ENCODE peak calls at places on chromosomes 16 and 17, in ten cellular contexts. F is spleen, H is GM12891, G is breast epithelium, L is stomach, V is K562, T is prostate gland, W is endothelial cell of umbilical vein, Q is GM12892, J is H1. M is an unnamed sample.

GRCh38 chr17:59367657-59368045 is 36.2 kb downstream of the YPEL2 start:
- DNase-seq in F (no peak), H (no peak), G (no peak), L (no peak), V (no peak), T (no peak), W (no peak), Q (no peak), J (no peak), M (no peak)

GRCh38 chr16:81035975-81036750 is 521 bp downstream of the ATMIN start:
- DNase-seq in F (peak; percentile 92), H (peak; percentile 52), G (no peak), L (peak; percentile 34), V (peak; percentile 50), T (peak; percentile 7), W (peak; percentile 40), Q (peak; percentile 50), J (peak; percentile 66), M (no peak)

GRCh38 chr17:31511176-31511540 is 119.7 kb downstream of the RAB11FIP4 start:
- DNase-seq in F (peak; percentile 70), H (no peak), G (peak; percentile 94), L (peak; percentile 90), V (no peak), T (no peak), W (peak; percentile 18), Q (no peak), J (no peak), M (no peak)

GRCh38 chr16:87407511-87408112 is 15.5 kb downstream of the MAP1LC3B start:
- DNase-seq in F (peak; percentile 88), H (no peak), G (no peak), L (peak; percentile 58), V (no peak), T (no peak), W (peak; percentile 95), Q (no peak), J (no peak), M (no peak)

GRCh38 chr16:70540994-70541393 is 17.4 kb downstream of the SF3B3 start:
- DNase-seq in F (no peak), H (no peak), G (no peak), L (no peak), V (no peak), T (no peak), W (no peak), Q (no peak), J (no peak), M (no peak)

GRCh38 chr17:1329745-1330343 is 50.4 kb downstream of the TRARG1 start:
- DNase-seq in F (no peak), H (no peak), G (no peak), L (no peak), V (no peak), T (no peak), W (no peak), Q (no peak), J (no peak), M (no peak)

GRCh38 chr16:82655315-82655714 is 28.5 kb downstream of the CDH13 start:
- DNase-seq in F (no peak), H (no peak), G (no peak), L (peak; percentile 36), V (no peak), T (no peak), W (peak; percentile 81), Q (no peak), J (no peak), M (no peak)

GRCh38 chr17:16212793-16213192 is 2.5 kb downstream of the NCOR1 start:
- DNase-seq in F (no peak), H (no peak), G (no peak), L (no peak), V (no peak), T (no peak), W (no peak), Q (no peak), J (no peak), M (no peak)

GRCh38 chr16:47905771-47906170 is 250.0 kb downstream of the ABCC12 start:
- DNase-seq in F (no peak), H (no peak), G (no peak), L (no peak), V (no peak), T (no peak), W (no peak), Q (no peak), J (no peak), M (no peak)

GRCh38 chr17:69485901-69486643 is 71.6 kb downstream of the MAP2K6 start:
- DNase-seq in F (no peak), H (no peak), G (no peak), L (no peak), V (no peak), T (no peak), W (peak; percentile 10), Q (no peak), J (no peak), M (no peak)

GRCh38 chr16:73887895-73888294 is 408.7 kb upstream of the PSMD7 start:
- DNase-seq in F (no peak), H (no peak), G (no peak), L (no peak), V (no peak), T (no peak), W (no peak), Q (no peak), J (no peak), M (no peak)

GRCh38 chr16:73890524-73891500 is 405.8 kb upstream of the PSMD7 start:
- DNase-seq in F (no peak), H (no peak), G (no peak), L (no peak), V (no peak), T (no peak), W (no peak), Q (no peak), J (peak; percentile 49), M (no peak)

GRCh38 chr16:73888840-73889577 is 407.6 kb upstream of the PSMD7 start:
- DNase-seq in F (no peak), H (no peak), G (no peak), L (no peak), V (no peak), T (no peak), W (no peak), Q (no peak), J (no peak), M (no peak)

GRCh38 chr16:73885319-73885718 is 411.3 kb upstream of the PSMD7 start:
- DNase-seq in F (no peak), H (no peak), G (no peak), L (no peak), V (no peak), T (no peak), W (no peak), Q (no peak), J (no peak), M (no peak)

DNA sequence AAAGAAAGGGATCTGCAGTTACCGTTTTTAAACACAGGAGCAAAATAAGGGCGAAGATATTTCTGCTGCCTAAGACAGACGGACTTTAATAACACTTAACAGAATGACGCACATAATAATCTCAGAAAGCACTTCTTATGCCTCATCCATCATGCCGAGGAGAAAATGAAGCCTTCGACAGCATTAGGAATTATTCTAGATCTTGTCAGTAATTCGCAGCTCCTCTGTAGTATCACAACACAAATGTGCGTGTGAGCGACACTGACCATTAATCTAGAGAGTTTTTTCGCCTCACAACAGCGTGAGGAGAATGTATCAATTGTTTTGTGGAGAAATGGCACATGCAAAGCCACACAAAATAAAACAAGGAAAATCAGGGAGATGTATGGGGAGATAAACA is 410.2 kb upstream of the PSMD7 start:
- DNase-seq in F (no peak), H (no peak), G (no peak), L (no peak), V (no peak), T (no peak), W (no peak), Q (no peak), J (no peak), M (no peak)
- TF ChIP-seq POLR2AphosphoS5 in F (no peak), H (no peak), G (no peak), L (no peak), V (no peak), T (no peak), W (no peak), Q (no peak), J (no peak), M (no peak)

GRCh38 chr17:49041527-49041926 is 44.3 kb downstream of the IGF2BP1 start:
- DNase-seq in F (no peak), H (no peak), G (no peak), L (no peak), V (no peak), T (no peak), W (no peak), Q (no peak), J (no peak), M (no peak)

GRCh38 chr17:49049265-49049664 is 52.1 kb downstream of the IGF2BP1 start:
- DNase-seq in F (no peak), H (no peak), G (no peak), L (no peak), V (no peak), T (no peak), W (no peak), Q (no peak), J (no peak), M (no peak)

GRCh38 chr17:49046912-49047311 is 49.7 kb downstream of the IGF2BP1 start:
- DNase-seq in F (no peak), H (no peak), G (no peak), L (no peak), V (no peak), T (no peak), W (no peak), Q (no peak), J (no peak), M (no peak)

GRCh38 chr17:49050611-49051010 is 53.4 kb downstream of the IGF2BP1 start:
- DNase-seq in F (no peak), H (no peak), G (no peak), L (no peak), V (no peak), T (no peak), W (no peak), Q (no peak), J (no peak), M (no peak)

DNA sequence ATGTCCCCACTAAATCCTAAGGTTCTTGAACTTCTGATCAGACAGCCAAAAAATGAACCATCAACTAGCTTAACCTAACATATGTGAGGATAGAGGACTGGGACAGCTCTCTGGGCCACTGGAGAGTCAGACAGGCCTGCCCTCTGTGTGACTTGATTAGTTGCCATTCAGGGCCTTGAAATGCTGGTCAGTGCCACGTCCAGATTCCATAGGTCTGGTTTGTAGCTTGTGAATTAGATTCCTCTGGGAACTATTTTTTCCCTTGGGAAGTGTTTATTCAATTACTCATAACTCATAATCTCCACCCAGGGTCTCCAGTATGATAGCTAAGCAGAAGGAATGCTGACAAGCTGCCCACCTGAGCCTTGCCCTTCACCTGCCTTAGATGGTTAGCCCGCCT is 48.2 kb downstream of the IGF2BP1 start:
- DNase-seq in F (no peak), H (no peak), G (no peak), L (no peak), V (no peak), T (no peak), W (no peak), Q (no peak), J (no peak), M (no peak)
- TF ChIP-seq POLR2AphosphoS5 in F (no peak), H (no peak), G (no peak), L (no peak), V (no peak), T (no peak), W (no peak), Q (no peak), J (no peak), M (no peak)

GRCh38 chr16:8644513-8645140 is 23.1 kb downstream of the METTL22 start:
- DNase-seq in F (peak; percentile 90), H (no peak), G (no peak), L (peak; percentile 30), V (no peak), T (no peak), W (no peak), Q (no peak), J (no peak), M (no peak)
- TF ChIP-seq POLR2AphosphoS5 in F (peak; percentile 19), H (no peak), G (no peak), L (no peak), V (no peak), T (no peak), W (no peak), Q (no peak), J (no peak), M (no peak)

GRCh38 chr16:27528294-27528693 is 21.4 kb downstream of the GTF3C1 start:
- DNase-seq in F (no peak), H (no peak), G (no peak), L (no peak), V (no peak), T (peak; percentile 65), W (no peak), Q (no peak), J (no peak), M (no peak)
- TF ChIP-seq POLR2AphosphoS5 in F (no peak), H (no peak), G (no peak), L (no peak), V (no peak), T (peak; percentile 83), W (no peak), Q (no peak), J (no peak), M (no peak)